ENCODE peak calls at places on chromosomes 2 and 18, in five cellular contexts. One of them, this sample, is unnamed.

GRCh38 chr2:173446722-173447121 is 92.0 kb downstream of the CDCA7 start:
- DNase-seq in A549: no peak
- DNase-seq in Right ventricle myocardium inferior: no peak
- DNase-seq in stimulated activated CD4-positive, alpha-beta T cell treated with anti-CD3 and anti-CD28 coated beads, Interleukin-4, amount 100 ng/mL, for 48 hours: no peak
- DNase-seq in AG08396: no peak
- DNase-seq in this sample: no peak

GRCh38 chr2:53087282-53087882 is 680.2 kb upstream of the CHAC2 start:
- DNase-seq in AG08396: peak
- DNase-seq in stimulated activated CD4-positive, alpha-beta T cell treated with anti-CD3 and anti-CD28 coated beads, Interleukin-4, amount 100 ng/mL, for 48 hours: no peak
- DNase-seq in A549: no peak
- DNase-seq in Right ventricle myocardium inferior: no peak
- DNase-seq in this sample: peak

GRCh38 chr2:234682492-234683228 is 185.8 kb upstream of the ARL4C start:
- DNase-seq in stimulated activated CD4-positive, alpha-beta T cell treated with anti-CD3 and anti-CD28 coated beads, Interleukin-4, amount 100 ng/mL, for 48 hours: no peak
- DNase-seq in A549: no peak
- DNase-seq in Right ventricle myocardium inferior: no peak
- DNase-seq in AG08396: no peak
- DNase-seq in this sample: no peak

GRCh38 chr2:198928026-198928425 is 529.7 kb downstream of the SATB2 start:
- DNase-seq in A549: no peak
- DNase-seq in AG08396: no peak
- DNase-seq in stimulated activated CD4-positive, alpha-beta T cell treated with anti-CD3 and anti-CD28 coated beads, Interleukin-4, amount 100 ng/mL, for 48 hours: no peak
- DNase-seq in Right ventricle myocardium inferior: no peak
- DNase-seq in this sample: peak

GRCh38 chr2:138435701-138436100 is 65.9 kb upstream of the SPOPL start:
- DNase-seq in A549: no peak
- DNase-seq in stimulated activated CD4-positive, alpha-beta T cell treated with anti-CD3 and anti-CD28 coated beads, Interleukin-4, amount 100 ng/mL, for 48 hours: no peak
- DNase-seq in AG08396: no peak
- DNase-seq in Right ventricle myocardium inferior: no peak
- DNase-seq in this sample: no peak

GRCh38 chr2:166494140-166494544 is at the start of gene SCN7A:
- DNase-seq in A549: no peak
- DNase-seq in stimulated activated CD4-positive, alpha-beta T cell treated with anti-CD3 and anti-CD28 coated beads, Interleukin-4, amount 100 ng/mL, for 48 hours: no peak
- DNase-seq in AG08396: peak
- DNase-seq in Right ventricle myocardium inferior: peak
- DNase-seq in this sample: peak

GRCh38 chr2:240507060-240507777 is 50.6 kb downstream of the ANKMY1 start:
- DNase-seq in A549: no peak
- DNase-seq in AG08396: no peak
- DNase-seq in stimulated activated CD4-positive, alpha-beta T cell treated with anti-CD3 and anti-CD28 coated beads, Interleukin-4, amount 100 ng/mL, for 48 hours: no peak
- DNase-seq in Right ventricle myocardium inferior: no peak
- DNase-seq in this sample: no peak

GRCh38 chr18:35389095-35389618 is 12.0 kb upstream of the ZNF396 start:
- DNase-seq in Right ventricle myocardium inferior: no peak
- DNase-seq in AG08396: peak
- DNase-seq in stimulated activated CD4-positive, alpha-beta T cell treated with anti-CD3 and anti-CD28 coated beads, Interleukin-4, amount 100 ng/mL, for 48 hours: no peak
- DNase-seq in A549: no peak
- DNase-seq in this sample: peak

GRCh38 chr18:67301592-67301991 is 214.9 kb downstream of the DSEL start:
- DNase-seq in stimulated activated CD4-positive, alpha-beta T cell treated with anti-CD3 and anti-CD28 coated beads, Interleukin-4, amount 100 ng/mL, for 48 hours: no peak
- DNase-seq in Right ventricle myocardium inferior: no peak
- DNase-seq in A549: no peak
- DNase-seq in AG08396: no peak
- DNase-seq in this sample: no peak

GRCh38 chr2:101223814-101224231 is 28.9 kb upstream of the CNOT11 start:
- DNase-seq in AG08396: no peak
- DNase-seq in A549: no peak
- DNase-seq in Right ventricle myocardium inferior: no peak
- DNase-seq in stimulated activated CD4-positive, alpha-beta T cell treated with anti-CD3 and anti-CD28 coated beads, Interleukin-4, amount 100 ng/mL, for 48 hours: no peak
- DNase-seq in this sample: peak

GRCh38 chr2:233814063-233814435 is 35.9 kb downstream of the MROH2A start:
- DNase-seq in AG08396: no peak
- DNase-seq in stimulated activated CD4-positive, alpha-beta T cell treated with anti-CD3 and anti-CD28 coated beads, Interleukin-4, amount 100 ng/mL, for 48 hours: no peak
- DNase-seq in Right ventricle myocardium inferior: no peak
- DNase-seq in A549: peak
- DNase-seq in this sample: no peak

GRCh38 chr2:194730266-194730665 is 926.8 kb upstream of the SLC39A10 start:
- DNase-seq in AG08396: no peak
- DNase-seq in stimulated activated CD4-positive, alpha-beta T cell treated with anti-CD3 and anti-CD28 coated beads, Interleukin-4, amount 100 ng/mL, for 48 hours: no peak
- DNase-seq in Right ventricle myocardium inferior: no peak
- DNase-seq in A549: no peak
- DNase-seq in this sample: no peak

GRCh38 chr18:62781893-62782292 is 66.6 kb downstream of the PHLPP1 start:
- DNase-seq in stimulated activated CD4-positive, alpha-beta T cell treated with anti-CD3 and anti-CD28 coated beads, Interleukin-4, amount 100 ng/mL, for 48 hours: no peak
- DNase-seq in Right ventricle myocardium inferior: no peak
- DNase-seq in AG08396: peak
- DNase-seq in A549: peak
- DNase-seq in this sample: peak

GRCh38 chr2:46157072-46157965 is 139.9 kb upstream of the EPAS1 start:
- DNase-seq in Right ventricle myocardium inferior: no peak
- DNase-seq in A549: no peak
- DNase-seq in stimulated activated CD4-positive, alpha-beta T cell treated with anti-CD3 and anti-CD28 coated beads, Interleukin-4, amount 100 ng/mL, for 48 hours: no peak
- DNase-seq in AG08396: no peak
- DNase-seq in this sample: no peak

GRCh38 chr2:74567862-74568261 is 13.3 kb downstream of the DOK1 start:
- DNase-seq in stimulated activated CD4-positive, alpha-beta T cell treated with anti-CD3 and anti-CD28 coated beads, Interleukin-4, amount 100 ng/mL, for 48 hours: no peak
- DNase-seq in Right ventricle myocardium inferior: no peak
- DNase-seq in AG08396: no peak
- DNase-seq in A549: no peak
- DNase-seq in this sample: peak

GRCh38 chr2:113797237-113797636 is 40.8 kb upstream of the SLC35F5 start:
- DNase-seq in AG08396: no peak
- DNase-seq in stimulated activated CD4-positive, alpha-beta T cell treated with anti-CD3 and anti-CD28 coated beads, Interleukin-4, amount 100 ng/mL, for 48 hours: no peak
- DNase-seq in A549: no peak
- DNase-seq in Right ventricle myocardium inferior: no peak
- DNase-seq in this sample: no peak

GRCh38 chr18:73785276-73785675 is 362.4 kb downstream of the FBXO15 start:
- DNase-seq in Right ventricle myocardium inferior: no peak
- DNase-seq in stimulated activated CD4-positive, alpha-beta T cell treated with anti-CD3 and anti-CD28 coated beads, Interleukin-4, amount 100 ng/mL, for 48 hours: no peak
- DNase-seq in AG08396: no peak
- DNase-seq in A549: no peak
- DNase-seq in this sample: no peak

GRCh38 chr2:46983065-46983801 is 67.6 kb upstream of the MCFD2 start:
- DNase-seq in Right ventricle myocardium inferior: peak
- DNase-seq in AG08396: peak
- DNase-seq in A549: no peak
- DNase-seq in stimulated activated CD4-positive, alpha-beta T cell treated with anti-CD3 and anti-CD28 coated beads, Interleukin-4, amount 100 ng/mL, for 48 hours: no peak
- DNase-seq in this sample: peak

GRCh38 chr2:26629346-26629630 is 11.9 kb downstream of the CIB4 start:
- DNase-seq in Right ventricle myocardium inferior: no peak
- DNase-seq in AG08396: no peak
- DNase-seq in A549: no peak
- DNase-seq in stimulated activated CD4-positive, alpha-beta T cell treated with anti-CD3 and anti-CD28 coated beads, Interleukin-4, amount 100 ng/mL, for 48 hours: no peak
- DNase-seq in this sample: no peak

GRCh38 chr2:165635532-165635931 is 158.5 kb downstream of the GALNT3 start:
- DNase-seq in AG08396: no peak
- DNase-seq in Right ventricle myocardium inferior: no peak
- DNase-seq in stimulated activated CD4-positive, alpha-beta T cell treated with anti-CD3 and anti-CD28 coated beads, Interleukin-4, amount 100 ng/mL, for 48 hours: no peak
- DNase-seq in A549: no peak
- DNase-seq in this sample: no peak

GRCh38 chr2:185144159-185144919 is 546.0 kb downstream of the ZNF804A start:
- DNase-seq in A549: no peak
- DNase-seq in Right ventricle myocardium inferior: no peak
- DNase-seq in stimulated activated CD4-positive, alpha-beta T cell treated with anti-CD3 and anti-CD28 coated beads, Interleukin-4, amount 100 ng/mL, for 48 hours: no peak
- DNase-seq in AG08396: no peak
- DNase-seq in this sample: no peak

This sample was measured in AG20443.